ENCODE peak calls at places on chromosome 14, in eight cellular contexts. Z is type B pancreatic cell; K is astrocyte; Y is Calu3; D is AG09319; F is fibroblast of mammary gland; U is CD8-positive, alpha-beta T cell; Q is neural crest cell. T is an unnamed sample.

GRCh38 chr14:52609445-52610044 is 56.9 kb downstream of the GPR137C start:
- DNase-seq in U (no peak), K (no peak), Y (no peak), Z (no peak), D (no peak), Q (no peak), F (no peak), T (no peak)

GRCh38 chr14:73888460-73888725 is 1.7 kb downstream of the ZNF410 start:
- DNase-seq in F (peak; percentile 43), Z (no peak), D (no peak), K (peak; percentile 11), Q (no peak), U (no peak), Y (no peak), T (no peak)

GRCh38 chr14:51609251-51609986 is 42.3 kb upstream of the FRMD6 start:
- DNase-seq in Y (no peak), Q (no peak), F (no peak), K (peak; percentile 31), U (no peak), D (no peak), Z (no peak), T (no peak)

GRCh38 chr14:20973501-20973900 is 16.3 kb upstream of the METTL17 start:
- DNase-seq in U (no peak), Y (no peak), K (no peak), Q (no peak), D (no peak), Z (no peak), F (no peak), T (no peak)

GRCh38 chr14:78782551-78782950 is 612.4 kb downstream of the NRXN3 start:
- DNase-seq in K (no peak), Y (no peak), F (peak; percentile 45), Q (no peak), Z (no peak), U (no peak), D (no peak), T (no peak)

GRCh38 chr14:100031506-100032281 is 33.5 kb upstream of the EVL start:
- DNase-seq in D (peak; percentile 89), F (peak; percentile 99), Z (no peak), U (no peak), Q (no peak), Y (peak; percentile 59), K (peak; percentile 98), T (no peak)

GRCh38 chr14:96245710-96246534 is 10.1 kb upstream of the BDKRB1 start:
- DNase-seq in U (no peak), Z (no peak), D (peak; percentile 45), K (peak; percentile 84), F (peak; percentile 82), Q (no peak), Y (no peak), T (peak; percentile 4)

GRCh38 chr14:59391388-59391787 is 73.8 kb downstream of the GPR135 start:
- DNase-seq in K (no peak), U (no peak), D (no peak), Z (no peak), Q (no peak), F (no peak), Y (no peak), T (no peak)

GRCh38 chr14:73610692-73611091 is 1.6 kb upstream of the ACOT6 start:
- DNase-seq in D (no peak), F (peak; percentile 32), K (no peak), Q (no peak), Y (no peak), Z (no peak), U (no peak), T (no peak)

GRCh38 chr14:68627050-68627867 is 165.6 kb downstream of the ZFP36L1 start:
- DNase-seq in Y (no peak), Z (peak; percentile 31), U (no peak), K (peak; percentile 43), F (no peak), Q (no peak), D (no peak), T (no peak)

GRCh38 chr14:37093364-37093763 is 79.0 kb downstream of the SLC25A21 start:
- DNase-seq in Q (no peak), Y (no peak), K (no peak), F (no peak), Z (no peak), U (no peak), D (no peak), T (no peak)

GRCh38 chr14:57854571-57854970 is 11.3 kb downstream of the SLC35F4 start:
- DNase-seq in F (no peak), K (no peak), D (no peak), U (no peak), Y (no peak), Q (no peak), Z (no peak), T (no peak)

GRCh38 chr14:85527006-85527405 is 2.9 kb upstream of the FLRT2 start:
- DNase-seq in Z (no peak), Y (no peak), K (peak; percentile 60), F (peak; percentile 61), D (no peak), Q (no peak), U (no peak), T (no peak)

GRCh38 chr14:103028161-103028767 is 29.1 kb downstream of the CDC42BPB start:
- DNase-seq in U (no peak), Q (no peak), F (no peak), K (no peak), Z (no peak), Y (no peak), D (no peak), T (no peak)

GRCh38 chr14:98961191-98961590 is 310.8 kb downstream of the BCL11B start:
- DNase-seq in Z (no peak), D (no peak), U (no peak), F (no peak), Q (no peak), Y (no peak), K (no peak), T (no peak)

GRCh38 chr14:39884091-39884490 is 451.9 kb upstream of the FBXO33 start:
- DNase-seq in K (no peak), U (no peak), D (no peak), F (no peak), Q (no peak), Z (no peak), Y (no peak), T (no peak)

GRCh38 chr14:64194404-64194803 is 99.8 kb downstream of the ESR2 start:
- DNase-seq in D (no peak), Y (no peak), F (no peak), K (no peak), Q (no peak), U (no peak), Z (no peak), T (no peak)

GRCh38 chr14:51211149-51211548 is 28.9 kb upstream of the TMX1 start:
- DNase-seq in U (no peak), D (no peak), Z (no peak), F (peak; percentile 74), Q (no peak), K (peak; percentile 35), Y (peak; percentile 26), T (no peak)

GRCh38 chr14:68813318-68813838 is 20.5 kb upstream of the ZFP36L1 start:
- DNase-seq in U (no peak), K (no peak), F (no peak), Q (no peak), Y (no peak), Z (no peak), D (no peak), T (no peak)

GRCh38 chr14:91898256-91898843 is 31.0 kb upstream of the TC2N start:
- DNase-seq in Y (no peak), K (no peak), Z (no peak), D (no peak), Q (no peak), F (peak; percentile 37), U (no peak), T (no peak)

GRCh38 chr14:91901449-91902250 is 34.3 kb upstream of the TC2N start:
- DNase-seq in D (peak; percentile 29), K (no peak), F (peak; percentile 51), Q (no peak), U (no peak), Y (no peak), Z (no peak), T (no peak)

GRCh38 chr14:91899777-91900176 is 32.4 kb upstream of the TC2N start:
- DNase-seq in F (peak; percentile 52), U (no peak), Q (no peak), Y (no peak), K (no peak), D (no peak), Z (no peak), T (no peak)

GRCh38 chr14:91897121-91897701 is 29.9 kb upstream of the TC2N start:
- DNase-seq in Z (no peak), Q (no peak), Y (no peak), D (peak; percentile 39), U (no peak), F (peak; percentile 75), K (peak; percentile 71), T (no peak)

GRCh38 chr14:91899213-91899612 is 31.9 kb upstream of the TC2N start:
- DNase-seq in D (no peak), F (no peak), Q (no peak), U (no peak), Y (peak; percentile 27), Z (no peak), K (no peak), T (no peak)
- TF ChIP-seq CTCF in D (no peak), F (no peak), Q (no peak), U (no peak), Y (no peak), Z (no peak), K (no peak), T (no peak)

GRCh38 chr14:105145381-105146180 is 23.0 kb downstream of the JAG2 start:
- DNase-seq in Q (no peak), Z (no peak), K (no peak), Y (no peak), D (no peak), F (no peak), U (no peak), T (peak; percentile 72)

GRCh38 chr14:105144666-105145380 is 23.8 kb downstream of the JAG2 start:
- DNase-seq in K (no peak), D (no peak), Y (no peak), U (no peak), Z (no peak), F (no peak), Q (no peak), T (peak; percentile 22)

GRCh38 chr14:105147701-105148603 is 20.6 kb downstream of the JAG2 start:
- DNase-seq in F (no peak), U (no peak), Z (no peak), K (no peak), Q (no peak), Y (no peak), D (no peak), T (peak; percentile 81)

GRCh38 chr14:105146976-105147700 is 21.4 kb downstream of the JAG2 start:
- DNase-seq in D (no peak), Y (no peak), Q (no peak), K (no peak), Z (no peak), U (no peak), F (no peak), T (peak; percentile 73)

GRCh38 chr14:105146181-105146975 is 22.2 kb downstream of the JAG2 start:
- DNase-seq in F (no peak), Q (no peak), D (no peak), Y (no peak), U (no peak), K (no peak), Z (no peak), T (peak; percentile 15)
- TF ChIP-seq CTCF in F (no peak), Q (no peak), D (no peak), Y (no peak), U (no peak), K (no peak), Z (no peak), T (no peak)

GRCh38 chr14:65496178-65496993 is 83.9 kb downstream of the FUT8 start:
- DNase-seq in Z (no peak), Y (no peak), F (peak; percentile 49), K (peak; percentile 43), D (no peak), Q (no peak), U (no peak), T (no peak)
- TF ChIP-seq CTCF in Z (no peak), Y (no peak), F (no peak), K (no peak), D (no peak), Q (no peak), U (no peak), T (no peak)

GRCh38 chr14:23299558-23299957 is 3.1 kb downstream of the PPP1R3E start:
- DNase-seq in F (peak; percentile 78), U (no peak), Q (no peak), D (no peak), Z (no peak), Y (no peak), K (peak; percentile 39), T (no peak)
- TF ChIP-seq CTCF in F (peak; percentile 46), U (no peak), Q (peak; percentile 57), D (peak; percentile 34), Z (peak; percentile 52), Y (no peak), K (peak; percentile 8), T (no peak)